ENCODE peak calls at places on chromosome 5, in nine cellular contexts. H is A549, C is H54, D is NB4, A is HCT116, S is heart left ventricle, M is uterus, O is K562, J is ovary. R is an unnamed sample.
A peak's percentile ranks its signal among the peaks of the same experiment; 100 is the strongest.

GRCh38 chr5:122311888-122312669 is at the start of gene SNCAIP:
- DNase-seq in D (peak; percentile 7), O (peak; percentile 9), A (no peak), J (peak; percentile 75), S (peak; percentile 54), M (peak; percentile 57), H (peak; percentile 10), C (peak; percentile 56), R (peak; percentile 50)

GRCh38 chr5:142915840-142916424 is 145.8 kb downstream of the ARHGAP26 start:
- DNase-seq in J (no peak), M (no peak), A (no peak), D (peak; percentile 65), H (peak; percentile 52), C (no peak), O (peak; percentile 41), S (no peak), R (no peak)

GRCh38 chr5:90134892-90135291 is 274.7 kb downstream of the CETN3 start:
- DNase-seq in J (peak; percentile 47), O (no peak), C (no peak), H (no peak), D (no peak), A (no peak), M (peak; percentile 80), S (peak; percentile 75), R (no peak)

GRCh38 chr5:123696948-123697347 is 185.0 kb downstream of the CSNK1G3 start:
- DNase-seq in S (peak; percentile 88), A (no peak), H (no peak), C (no peak), O (no peak), J (no peak), M (peak; percentile 22), D (peak; percentile 4), R (no peak)

GRCh38 chr5:157366741-157367684 is 93.0 kb upstream of the NIPAL4 start:
- DNase-seq in O (peak; percentile 39), D (peak; percentile 65), M (no peak), H (peak; percentile 52), A (no peak), C (peak; percentile 39), J (no peak), S (no peak), R (peak; percentile 17)

GRCh38 chr5:53037141-53037859 is 48.1 kb downstream of the ITGA2 start:
- DNase-seq in A (peak; percentile 38), C (no peak), M (no peak), S (no peak), H (peak; percentile 40), O (no peak), J (no peak), D (no peak), R (no peak)

GRCh38 chr5:159805021-159805420 is 111.3 kb upstream of the ADRA1B start:
- DNase-seq in H (no peak), A (no peak), J (no peak), O (no peak), C (no peak), M (no peak), D (peak; percentile 86), S (no peak), R (no peak)

GRCh38 chr5:129904667-129905466 is 602 bp downstream of the CHSY3 start:
- DNase-seq in C (no peak), D (no peak), J (peak; percentile 30), M (peak; percentile 19), A (no peak), S (peak; percentile 26), H (no peak), O (no peak), R (peak; percentile 50)

GRCh38 chr5:168987540-168988300 is 313.2 kb downstream of the SLIT3 start:
- DNase-seq in O (peak; percentile 56), J (peak; percentile 69), C (peak; percentile 23), M (peak; percentile 77), A (peak; percentile 32), D (peak; percentile 60), H (peak; percentile 51), S (peak; percentile 46), R (peak; percentile 66)

GRCh38 chr5:91272858-91273257 is 110.3 kb downstream of the ARRDC3 start:
- DNase-seq in D (peak; percentile 17), H (no peak), J (no peak), M (no peak), A (no peak), C (no peak), S (no peak), O (peak; percentile 50), R (no peak)

GRCh38 chr5:168992687-168993086 is 308.3 kb downstream of the SLIT3 start:
- DNase-seq in A (peak; percentile 22), S (no peak), O (no peak), H (no peak), C (no peak), D (peak; percentile 31), M (no peak), J (no peak), R (no peak)

GRCh38 chr5:32805966-32806626 is 95.0 kb downstream of the NPR3 start:
- DNase-seq in A (no peak), D (no peak), S (no peak), H (peak; percentile 51), O (no peak), J (no peak), M (no peak), C (peak; percentile 25), R (no peak)

GRCh38 chr5:136047858-136048257 is 19.1 kb downstream of the TGFBI start:
- DNase-seq in M (peak; percentile 8), H (no peak), D (peak; percentile 81), A (no peak), C (no peak), S (peak; percentile 61), O (no peak), J (no peak), R (no peak)

GRCh38 chr5:115186794-115187193 is 17.1 kb upstream of the TRIM36 start:
- DNase-seq in D (no peak), J (no peak), A (no peak), M (no peak), O (no peak), C (no peak), S (no peak), H (no peak), R (no peak)

GRCh38 chr5:41094871-41095270 is 23.7 kb upstream of the MROH2B start:
- DNase-seq in D (peak; percentile 17), A (peak; percentile 7), C (peak; percentile 23), H (peak; percentile 9), O (no peak), S (no peak), J (no peak), M (no peak), R (no peak)

GRCh38 chr5:95887977-95888376 is 65.5 kb upstream of the GLRX start:
- DNase-seq in M (no peak), S (no peak), J (no peak), H (no peak), A (no peak), O (no peak), C (no peak), D (no peak), R (no peak)
- TF ChIP-seq POLR2A in M (no peak), S (no peak), J (no peak), H (no peak), A (no peak), O (no peak), C (no peak), D (no peak), R (no peak)

DNA sequence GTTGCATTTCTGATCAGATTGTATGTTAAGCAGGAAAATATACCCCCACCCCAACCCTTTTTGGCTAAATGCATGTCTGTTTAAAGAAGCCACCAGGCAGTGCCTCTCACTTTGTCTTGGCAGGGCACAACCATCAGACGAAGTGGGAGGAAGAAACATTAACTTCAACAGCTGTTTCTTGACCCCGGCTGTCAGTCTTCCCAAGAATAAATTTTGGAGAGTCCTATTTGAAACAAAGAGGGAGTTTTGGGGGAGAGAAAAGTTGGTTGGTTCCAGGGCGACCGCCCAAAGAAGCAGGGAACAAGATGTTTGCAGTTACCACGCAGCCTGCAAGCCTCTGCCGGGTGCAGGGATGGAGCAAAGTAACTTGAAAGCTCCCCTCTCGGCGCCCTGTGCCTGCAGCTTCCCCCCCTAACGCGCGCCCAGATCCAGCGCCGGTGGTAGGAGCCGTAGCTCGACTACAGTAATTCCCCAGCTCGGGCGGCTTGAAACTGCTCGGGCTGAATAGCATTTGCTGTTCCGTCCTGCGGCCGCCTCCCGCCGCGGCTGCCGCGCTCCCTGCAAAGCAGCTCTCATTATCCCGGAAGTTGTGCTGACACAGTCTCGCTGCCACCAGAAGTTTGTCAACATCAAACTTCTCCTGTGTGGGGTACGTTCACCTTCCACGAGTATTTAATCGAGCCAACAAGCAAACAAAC is 100.7 kb upstream of the SSBP2 start:
- DNase-seq in D (peak; percentile 97), H (peak; percentile 89), C (peak; percentile 81), A (peak; percentile 84), J (peak; percentile 99), O (peak; percentile 90), S (peak; percentile 96), M (peak; percentile 99), R (peak; percentile 95)
- TF ChIP-seq POLR2A in D (peak; percentile 70), H (no peak), C (peak; percentile 37), A (peak; percentile 47), J (no peak), O (peak; percentile 69), S (no peak), M (no peak), R (peak; percentile 73)

DNA sequence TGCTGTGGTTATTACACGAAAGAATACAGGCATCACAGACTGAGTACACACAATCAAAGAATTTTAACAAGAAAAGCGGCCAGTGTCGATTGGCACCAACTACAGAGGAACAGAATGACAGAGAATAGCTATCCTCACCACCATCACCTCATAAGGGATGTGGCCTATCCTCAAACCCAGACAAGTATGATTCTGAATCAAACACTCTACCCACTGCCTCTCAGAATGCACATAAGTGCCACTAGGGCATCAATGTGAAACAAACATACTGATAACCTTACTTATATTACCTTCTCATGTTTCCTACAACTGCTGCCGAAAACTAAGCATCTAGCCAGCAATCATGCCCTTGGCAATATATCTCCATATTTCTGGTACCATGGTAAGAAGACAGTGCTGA is 88.6 kb downstream of the LHFPL2 start:
- DNase-seq in D (no peak), M (no peak), H (no peak), S (no peak), O (no peak), J (no peak), C (no peak), A (no peak), R (no peak)
- TF ChIP-seq POLR2A in D (no peak), M (no peak), H (no peak), S (no peak), O (no peak), J (no peak), C (no peak), A (no peak), R (no peak)

GRCh38 chr5:175479125-175479881 is 943 bp downstream of the SFXN1 start:
- DNase-seq in H (no peak), D (no peak), C (no peak), J (peak; percentile 35), M (no peak), A (no peak), S (no peak), O (peak; percentile 24), R (peak; percentile 45)

GRCh38 chr5:175478008-175478383 is 364 bp upstream of the SFXN1 start:
- DNase-seq in H (no peak), O (no peak), C (no peak), J (no peak), S (no peak), A (no peak), D (no peak), M (no peak), R (no peak)

GRCh38 chr5:175477440-175477839 is 920 bp upstream of the SFXN1 start:
- DNase-seq in O (no peak), D (no peak), A (no peak), S (no peak), H (no peak), C (no peak), M (no peak), J (no peak), R (no peak)

GRCh38 chr5:175475248-175475647 is 3.1 kb upstream of the SFXN1 start:
- DNase-seq in H (no peak), C (no peak), M (no peak), O (no peak), J (no peak), S (no peak), D (no peak), A (no peak), R (no peak)

GRCh38 chr5:175478384-175479124 is at the start of gene SFXN1:
- DNase-seq in O (peak; percentile 95), H (peak; percentile 91), M (peak; percentile 82), A (peak; percentile 56), D (peak; percentile 59), C (peak; percentile 89), J (peak; percentile 87), S (peak; percentile 80), R (peak; percentile 83)
- TF ChIP-seq POLR2A in O (peak; percentile 63), H (peak; percentile 71), M (peak; percentile 34), A (peak; percentile 61), D (peak; percentile 50), C (peak; percentile 91), J (peak; percentile 57), S (no peak), R (peak; percentile 80)